ENCODE peak calls at places on chromosomes 3 and 15, in six cellular contexts. One of them, this sample, is unnamed. For H3K36me3 and H3K27me3, the result is how much of the 10 kb centered on the place peaks cover.

GRCh38 chr3:13018039-13018431 is 55.2 kb downstream of the IQSEC1 start:
- DNase-seq in IMR-90: no peak
- DNase-seq in body of pancreas: peak
- DNase-seq in ovary: no peak
- DNase-seq in bronchial epithelial cell: no peak
- DNase-seq in psoas muscle: peak
- DNase-seq in this sample: no peak

GRCh38 chr3:134437211-134437752 is 48.5 kb downstream of the ANAPC13 start:
- DNase-seq in IMR-90: no peak
- DNase-seq in body of pancreas: no peak
- DNase-seq in ovary: no peak
- DNase-seq in bronchial epithelial cell: peak
- DNase-seq in psoas muscle: no peak
- DNase-seq in this sample: no peak

GRCh38 chr3:1979961-1980615 is 118.6 kb upstream of the CNTN4 start:
- DNase-seq in IMR-90: no peak
- DNase-seq in body of pancreas: no peak
- DNase-seq in ovary: no peak
- DNase-seq in bronchial epithelial cell: no peak
- DNase-seq in psoas muscle: no peak
- DNase-seq in this sample: no peak

GRCh38 chr3:126907557-126907956 is 75.4 kb upstream of the PLXNA1 start:
- DNase-seq in IMR-90: no peak
- DNase-seq in body of pancreas: no peak
- DNase-seq in ovary: no peak
- DNase-seq in bronchial epithelial cell: no peak
- DNase-seq in psoas muscle: no peak
- DNase-seq in this sample: no peak

GRCh38 chr3:35639251-35640185 is at the start of gene ARPP21:
- DNase-seq in IMR-90: no peak
- DNase-seq in body of pancreas: peak
- DNase-seq in ovary: no peak
- DNase-seq in bronchial epithelial cell: no peak
- DNase-seq in psoas muscle: peak
- DNase-seq in this sample: no peak

GRCh38 chr3:60316121-60316783 is 935.0 kb downstream of the FHIT start:
- DNase-seq in IMR-90: peak
- DNase-seq in body of pancreas: no peak
- DNase-seq in ovary: no peak
- DNase-seq in bronchial epithelial cell: no peak
- DNase-seq in psoas muscle: no peak
- DNase-seq in this sample: no peak

GRCh38 chr3:177470200-177470941 is 273.1 kb upstream of the TBL1XR1 start:
- DNase-seq in IMR-90: peak
- DNase-seq in body of pancreas: no peak
- DNase-seq in ovary: no peak
- DNase-seq in bronchial epithelial cell: peak
- DNase-seq in psoas muscle: no peak
- DNase-seq in this sample: no peak

GRCh38 chr15:68241088-68241935 is 11.8 kb upstream of the CLN6 start:
- DNase-seq in IMR-90: no peak
- DNase-seq in body of pancreas: no peak
- DNase-seq in ovary: no peak
- DNase-seq in bronchial epithelial cell: no peak
- DNase-seq in psoas muscle: no peak
- DNase-seq in this sample: no peak

GRCh38 chr3:63662500-63662899 is 10.0 kb downstream of the SNTN start:
- DNase-seq in IMR-90: no peak
- DNase-seq in body of pancreas: peak
- DNase-seq in ovary: no peak
- DNase-seq in bronchial epithelial cell: peak
- DNase-seq in psoas muscle: no peak
- DNase-seq in this sample: no peak

GRCh38 chr15:79086814-79087213 is 3.8 kb downstream of the RASGRF1 start:
- DNase-seq in IMR-90: no peak
- DNase-seq in body of pancreas: no peak
- DNase-seq in ovary: no peak
- DNase-seq in bronchial epithelial cell: no peak
- DNase-seq in psoas muscle: no peak
- DNase-seq in this sample: no peak

GRCh38 chr3:128445357-128445756 is 21.3 kb downstream of the DNAJB8 start:
- DNase-seq in IMR-90: no peak
- DNase-seq in body of pancreas: no peak
- DNase-seq in ovary: no peak
- DNase-seq in bronchial epithelial cell: no peak
- DNase-seq in psoas muscle: no peak
- DNase-seq in this sample: no peak

GRCh38 chr15:81023483-81024264 is 23.0 kb downstream of the TLNRD1 start:
- DNase-seq in IMR-90: peak
- DNase-seq in body of pancreas: peak
- DNase-seq in ovary: no peak
- DNase-seq in bronchial epithelial cell: peak
- DNase-seq in psoas muscle: peak
- DNase-seq in this sample: peak

GRCh38 chr3:130755666-130756065 is 9.0 kb upstream of the PIK3R4 start:
- DNase-seq in IMR-90: no peak
- DNase-seq in body of pancreas: no peak
- DNase-seq in ovary: no peak
- DNase-seq in bronchial epithelial cell: peak
- DNase-seq in psoas muscle: no peak
- DNase-seq in this sample: no peak

GRCh38 chr3:57752307-57752706 is 3.8 kb upstream of the SLMAP start:
- DNase-seq in IMR-90: peak
- DNase-seq in body of pancreas: no peak
- DNase-seq in ovary: no peak
- DNase-seq in bronchial epithelial cell: peak
- DNase-seq in psoas muscle: no peak
- DNase-seq in this sample: no peak

GRCh38 chr3:124700880-124701684 is 29.2 kb upstream of the UMPS start:
- DNase-seq in IMR-90: peak
- DNase-seq in body of pancreas: peak
- DNase-seq in ovary: no peak
- DNase-seq in bronchial epithelial cell: peak
- DNase-seq in psoas muscle: no peak
- DNase-seq in this sample: no peak

GRCh38 chr3:53881691-53882593 is at the start of gene ACTR8:
- DNase-seq in IMR-90: peak
- DNase-seq in body of pancreas: peak
- DNase-seq in ovary: peak
- DNase-seq in bronchial epithelial cell: peak
- DNase-seq in psoas muscle: peak
- DNase-seq in this sample: peak
- TF ChIP-seq CTCF in IMR-90: peak
- TF ChIP-seq CTCF in body of pancreas: peak
- TF ChIP-seq CTCF in ovary: no peak
- TF ChIP-seq CTCF in bronchial epithelial cell: peak
- TF ChIP-seq CTCF in psoas muscle: peak
- TF ChIP-seq CTCF in this sample: peak

DNA sequence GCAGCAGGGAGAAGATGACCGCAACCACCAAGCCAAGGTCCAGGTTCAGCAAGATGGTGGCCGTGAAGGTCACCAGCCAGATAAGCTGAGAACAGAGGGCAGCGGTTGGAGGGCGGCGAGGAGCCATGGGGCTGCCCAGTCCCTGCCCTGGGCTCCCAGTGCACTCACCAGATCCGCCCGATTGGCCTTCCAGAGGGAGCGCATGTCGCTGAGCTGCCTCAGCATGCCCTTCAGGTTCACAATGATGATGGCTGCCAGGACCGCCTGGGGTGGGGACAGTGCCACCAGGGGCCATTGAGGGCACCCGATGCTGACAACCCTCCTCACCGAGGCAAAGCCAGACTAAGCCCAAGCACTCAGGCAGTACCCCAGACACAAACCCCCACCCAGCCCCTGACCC is 5.4 kb downstream of the SLC26A6 start:
- DNase-seq in IMR-90: no peak
- DNase-seq in body of pancreas: no peak
- DNase-seq in ovary: no peak
- DNase-seq in bronchial epithelial cell: no peak
- DNase-seq in psoas muscle: no peak
- DNase-seq in this sample: no peak
- H3K36me3 ChIP-seq in IMR-90: half or more
- H3K36me3 ChIP-seq in body of pancreas: under half
- H3K36me3 ChIP-seq in ovary: under half
- H3K36me3 ChIP-seq in bronchial epithelial cell: under half
- H3K36me3 ChIP-seq in psoas muscle: under half
- H3K36me3 ChIP-seq in this sample: half or more

GRCh38 chr15:41511331-41512077 is 2.1 kb downstream of the LTK start:
- DNase-seq in IMR-90: no peak
- DNase-seq in body of pancreas: peak
- DNase-seq in ovary: no peak
- DNase-seq in bronchial epithelial cell: no peak
- DNase-seq in psoas muscle: no peak
- DNase-seq in this sample: no peak

GRCh38 chr15:41512512-41513281 is 930 bp downstream of the LTK start:
- DNase-seq in IMR-90: no peak
- DNase-seq in body of pancreas: peak
- DNase-seq in ovary: no peak
- DNase-seq in bronchial epithelial cell: no peak
- DNase-seq in psoas muscle: no peak
- DNase-seq in this sample: no peak

GRCh38 chr15:41510728-41511127 is 2.9 kb downstream of the LTK start:
- DNase-seq in IMR-90: no peak
- DNase-seq in body of pancreas: no peak
- DNase-seq in ovary: no peak
- DNase-seq in bronchial epithelial cell: no peak
- DNase-seq in psoas muscle: no peak
- DNase-seq in this sample: no peak

GRCh38 chr15:41513282-41514227 is at the start of gene LTK:
- DNase-seq in IMR-90: no peak
- DNase-seq in body of pancreas: no peak
- DNase-seq in ovary: no peak
- DNase-seq in bronchial epithelial cell: peak
- DNase-seq in psoas muscle: no peak
- DNase-seq in this sample: no peak

DNA sequence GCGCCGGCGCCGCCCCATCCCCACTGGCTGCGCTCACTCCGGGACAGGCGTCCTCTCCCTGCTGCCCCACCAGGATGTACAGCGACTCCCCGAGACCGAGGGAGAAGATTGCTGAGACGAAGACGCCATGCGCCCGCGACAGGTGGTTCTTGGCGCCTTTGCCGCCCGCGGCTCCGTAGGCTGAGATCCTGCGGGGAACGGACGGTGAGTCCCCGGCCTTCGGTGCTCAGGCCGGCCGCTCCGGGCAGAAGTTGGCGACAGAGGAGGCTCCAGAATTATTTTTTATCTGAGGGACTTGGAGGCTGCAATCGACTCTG is 1.6 kb downstream of the LTK start:
- DNase-seq in IMR-90: no peak
- DNase-seq in body of pancreas: peak
- DNase-seq in ovary: no peak
- DNase-seq in bronchial epithelial cell: no peak
- DNase-seq in psoas muscle: no peak
- DNase-seq in this sample: no peak
- H3K27me3 ChIP-seq in IMR-90: under half
- H3K27me3 ChIP-seq in body of pancreas: under half
- H3K27me3 ChIP-seq in ovary: under half
- H3K27me3 ChIP-seq in bronchial epithelial cell: under half
- H3K27me3 ChIP-seq in psoas muscle: under half
- H3K27me3 ChIP-seq in this sample: under half

GRCh38 chr3:179263134-179263533 is 12.2 kb upstream of the KCNMB3 start:
- DNase-seq in IMR-90: no peak
- DNase-seq in body of pancreas: no peak
- DNase-seq in ovary: no peak
- DNase-seq in bronchial epithelial cell: no peak
- DNase-seq in psoas muscle: peak
- DNase-seq in this sample: no peak

GRCh38 chr3:179264456-179264855 is 13.5 kb upstream of the KCNMB3 start:
- DNase-seq in IMR-90: no peak
- DNase-seq in body of pancreas: no peak
- DNase-seq in ovary: no peak
- DNase-seq in bronchial epithelial cell: peak
- DNase-seq in psoas muscle: no peak
- DNase-seq in this sample: no peak

GRCh38 chr3:179258820-179259219 is 7.9 kb upstream of the KCNMB3 start:
- DNase-seq in IMR-90: no peak
- DNase-seq in body of pancreas: no peak
- DNase-seq in ovary: no peak
- DNase-seq in bronchial epithelial cell: no peak
- DNase-seq in psoas muscle: no peak
- DNase-seq in this sample: no peak

GRCh38 chr3:179265092-179265491 is 14.2 kb upstream of the KCNMB3 start:
- DNase-seq in IMR-90: no peak
- DNase-seq in body of pancreas: no peak
- DNase-seq in ovary: no peak
- DNase-seq in bronchial epithelial cell: no peak
- DNase-seq in psoas muscle: no peak
- DNase-seq in this sample: no peak

DNA sequence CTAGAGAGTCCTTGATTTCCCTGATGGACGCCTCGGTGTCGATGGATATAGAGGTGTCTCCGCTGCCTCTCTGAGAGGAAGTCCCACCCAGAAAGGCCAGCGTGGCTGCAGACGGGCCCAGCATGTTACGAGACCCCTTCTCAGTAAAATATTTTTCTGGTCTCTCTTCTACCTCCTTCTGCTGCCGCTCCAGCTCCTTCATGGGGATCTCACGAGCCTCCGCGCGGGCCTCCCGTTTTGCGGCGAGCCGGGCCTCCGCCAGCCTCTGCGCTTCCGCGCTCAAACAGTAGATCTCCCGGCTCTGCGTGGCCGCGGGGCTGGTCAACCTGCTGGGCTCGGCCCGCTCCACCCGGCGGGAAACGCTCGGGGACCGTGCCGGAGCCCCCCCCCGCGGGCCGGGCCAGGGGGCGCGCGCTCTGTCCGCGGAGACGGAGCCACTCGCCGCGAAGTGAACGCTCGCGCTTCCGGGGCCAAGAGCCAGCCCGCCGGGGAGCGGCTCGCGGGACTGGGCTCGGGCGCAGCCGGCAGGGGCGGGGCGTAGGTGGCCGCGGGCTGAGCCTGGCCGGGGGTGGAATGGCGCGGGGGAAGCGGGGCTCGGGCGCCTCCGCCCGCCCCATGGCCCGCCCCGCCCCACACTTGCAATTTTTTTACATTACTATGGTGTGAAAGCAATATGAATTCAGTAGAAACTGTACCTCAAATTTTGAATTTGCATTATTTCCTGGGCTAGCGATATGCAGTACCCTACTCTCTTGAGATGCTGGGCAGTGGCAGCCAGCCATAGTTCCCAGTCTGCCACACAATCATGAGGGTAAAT is 10.2 kb upstream of the KCNMB3 start:
- DNase-seq in IMR-90: peak
- DNase-seq in body of pancreas: peak
- DNase-seq in ovary: peak
- DNase-seq in bronchial epithelial cell: peak
- DNase-seq in psoas muscle: peak
- DNase-seq in this sample: no peak
- TF ChIP-seq CTCF in IMR-90: no peak
- TF ChIP-seq CTCF in body of pancreas: no peak
- TF ChIP-seq CTCF in ovary: no peak
- TF ChIP-seq CTCF in bronchial epithelial cell: no peak
- TF ChIP-seq CTCF in psoas muscle: no peak
- TF ChIP-seq CTCF in this sample: no peak

DNA sequence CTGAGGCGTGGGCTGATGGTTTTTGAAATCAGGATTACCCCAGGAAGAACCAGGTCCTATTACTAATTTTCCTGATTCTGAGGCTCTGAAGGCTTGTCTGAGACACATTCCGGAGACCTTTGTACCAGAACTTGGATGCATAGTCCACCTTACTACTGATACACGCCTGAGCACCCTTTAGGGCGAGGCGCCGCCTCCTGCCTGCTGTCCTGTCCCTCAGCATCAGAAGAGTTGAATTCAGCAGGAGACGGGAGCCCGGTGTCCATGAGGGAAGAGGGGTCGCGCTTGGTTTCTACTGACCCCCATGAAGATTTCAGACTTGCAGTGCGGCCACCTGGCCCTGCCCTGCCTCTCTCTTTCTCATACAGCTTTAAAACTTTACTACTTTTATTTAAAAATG is 49.9 kb downstream of the KLF13 start:
- DNase-seq in IMR-90: no peak
- DNase-seq in body of pancreas: no peak
- DNase-seq in ovary: no peak
- DNase-seq in bronchial epithelial cell: no peak
- DNase-seq in psoas muscle: no peak
- DNase-seq in this sample: no peak
- H3K36me3 ChIP-seq in IMR-90: under half
- H3K36me3 ChIP-seq in body of pancreas: under half
- H3K36me3 ChIP-seq in ovary: under half
- H3K36me3 ChIP-seq in bronchial epithelial cell: under half
- H3K36me3 ChIP-seq in psoas muscle: under half
- H3K36me3 ChIP-seq in this sample: under half